ENCODE peak calls at places on chromosomes 2 and 18, in ten cellular contexts. X, E, H, J, C, O, W, F, V and K are unnamed samples.

GRCh38 chr2:100240386-100240785 is 81.9 kb downstream of the LONRF2 start:
- DNase-seq in X (no peak), E (no peak), H (no peak), J (no peak), C (no peak), O (no peak), W (no peak), F (no peak), V (no peak), K (no peak)

GRCh38 chr2:122610948-122611609 is 855.6 kb downstream of the TSN start:
- DNase-seq in X (no peak), E (no peak), H (no peak), J (no peak), C (peak), O (no peak), W (no peak), F (no peak), V (no peak), K (no peak)

GRCh38 chr18:38980420-38980819 is 1414.8 kb upstream of the CELF4 start:
- DNase-seq in X (no peak), E (no peak), H (no peak), J (no peak), C (no peak), O (no peak), W (no peak), F (no peak), V (no peak), K (no peak)

GRCh38 chr2:186590538-186591441 is 934 bp downstream of the ITGAV start:
- DNase-seq in X (peak), E (no peak), H (peak), J (no peak), C (no peak), O (peak), W (peak), F (peak), V (no peak), K (peak)

GRCh38 chr2:210558708-210559107 is 2.3 kb downstream of the CPS1 start:
- DNase-seq in X (no peak), E (no peak), H (peak), J (no peak), C (no peak), O (no peak), W (no peak), F (no peak), V (no peak), K (no peak)

GRCh38 chr2:229818230-229818629 is 103.6 kb downstream of the TRIP12 start:
- DNase-seq in X (no peak), E (no peak), H (no peak), J (no peak), C (no peak), O (no peak), W (no peak), F (no peak), V (no peak), K (no peak)

GRCh38 chr18:48727685-48728084 is 188.9 kb downstream of the CTIF start:
- DNase-seq in X (no peak), E (no peak), H (peak), J (no peak), C (no peak), O (no peak), W (no peak), F (no peak), V (no peak), K (no peak)

GRCh38 chr2:104774631-104775030 is 79.3 kb upstream of the POU3F3 start:
- DNase-seq in X (no peak), E (no peak), H (no peak), J (no peak), C (no peak), O (no peak), W (no peak), F (no peak), V (no peak), K (no peak)

GRCh38 chr2:241609859-241610793 is 26.8 kb downstream of the THAP4 start:
- DNase-seq in X (peak), E (peak), H (peak), J (peak), C (peak), O (no peak), W (peak), F (peak), V (peak), K (peak)

GRCh38 chr2:154689158-154689557 is 9.3 kb upstream of the KCNJ3 start:
- DNase-seq in X (no peak), E (no peak), H (no peak), J (no peak), C (no peak), O (no peak), W (no peak), F (no peak), V (no peak), K (no peak)

GRCh38 chr18:13235981-13236380 is 17.4 kb downstream of the LDLRAD4 start:
- DNase-seq in X (peak), E (no peak), H (no peak), J (no peak), C (no peak), O (no peak), W (no peak), F (no peak), V (peak), K (no peak)

GRCh38 chr2:54572262-54572635 is 116.1 kb downstream of the SPTBN1 start:
- DNase-seq in X (no peak), E (peak), H (peak), J (peak), C (no peak), O (no peak), W (no peak), F (no peak), V (no peak), K (no peak)

GRCh38 chr2:54573532-54573915 is 117.4 kb downstream of the SPTBN1 start:
- DNase-seq in X (no peak), E (no peak), H (no peak), J (no peak), C (no peak), O (no peak), W (no peak), F (no peak), V (no peak), K (no peak)

GRCh38 chr2:54570925-54571694 is 115.0 kb downstream of the SPTBN1 start:
- DNase-seq in X (peak), E (peak), H (peak), J (peak), C (no peak), O (peak), W (peak), F (no peak), V (peak), K (peak)

GRCh38 chr2:54574107-54574859 is 118.2 kb downstream of the SPTBN1 start:
- DNase-seq in X (no peak), E (no peak), H (peak), J (no peak), C (no peak), O (no peak), W (no peak), F (no peak), V (no peak), K (peak)

GRCh38 chr2:54572636-54573531 is 116.8 kb downstream of the SPTBN1 start:
- DNase-seq in X (no peak), E (no peak), H (peak), J (no peak), C (no peak), O (no peak), W (no peak), F (no peak), V (no peak), K (no peak)
- TF ChIP-seq CTCF in X (no peak), E (no peak), H (no peak), J (no peak), C (no peak), O (no peak), W (no peak), F (no peak), V (no peak), K (no peak)

DNA sequence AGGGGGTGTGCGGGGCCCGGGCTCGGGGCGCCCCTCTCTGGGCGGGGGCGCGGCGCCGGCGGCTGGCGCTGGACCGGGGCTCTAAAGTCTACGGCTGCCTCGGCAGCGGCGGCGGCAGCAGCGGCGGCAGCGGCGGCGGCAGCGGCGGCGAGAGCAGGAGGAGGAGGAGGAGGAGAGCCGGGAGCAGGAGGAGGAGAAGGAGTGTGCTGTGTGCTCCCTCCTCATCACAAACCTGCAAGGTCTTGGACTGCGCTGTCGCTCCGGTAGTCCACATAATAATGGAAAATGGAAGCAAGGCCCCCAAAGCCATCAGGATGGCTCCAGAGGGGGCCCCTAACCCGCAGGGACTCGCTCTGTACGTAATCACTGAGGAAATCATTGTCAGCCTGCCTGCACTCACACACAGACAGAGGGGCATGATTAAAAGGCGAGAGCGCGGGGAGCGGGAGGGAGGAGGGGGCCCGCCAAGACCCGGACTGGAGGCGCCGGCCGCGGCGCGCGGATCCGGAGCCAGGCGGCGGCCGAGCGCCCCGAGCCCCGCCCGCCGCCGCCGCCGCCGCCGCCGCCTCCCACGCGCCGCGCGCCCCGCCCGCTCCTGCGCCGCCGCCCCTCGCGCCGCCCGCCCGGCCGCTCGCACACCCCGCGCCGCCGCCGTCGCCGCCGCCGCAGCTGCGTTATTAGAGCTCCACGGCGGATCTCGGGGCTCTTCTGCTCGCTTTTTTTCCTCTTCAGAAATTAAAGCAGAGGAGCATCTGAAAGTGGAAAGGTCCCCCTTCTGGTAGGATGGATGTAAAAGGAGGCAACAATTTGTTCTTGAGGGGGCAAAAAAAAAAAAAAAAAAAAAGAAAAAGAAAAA is at the start of gene ZNF521:
- DNase-seq in X (peak), E (peak), H (peak), J (peak), C (peak), O (peak), W (peak), F (peak), V (peak), K (peak)
- TF ChIP-seq CTCF in X (no peak), E (peak), H (peak), J (peak), C (no peak), O (no peak), W (no peak), F (peak), V (peak), K (no peak)

DNA sequence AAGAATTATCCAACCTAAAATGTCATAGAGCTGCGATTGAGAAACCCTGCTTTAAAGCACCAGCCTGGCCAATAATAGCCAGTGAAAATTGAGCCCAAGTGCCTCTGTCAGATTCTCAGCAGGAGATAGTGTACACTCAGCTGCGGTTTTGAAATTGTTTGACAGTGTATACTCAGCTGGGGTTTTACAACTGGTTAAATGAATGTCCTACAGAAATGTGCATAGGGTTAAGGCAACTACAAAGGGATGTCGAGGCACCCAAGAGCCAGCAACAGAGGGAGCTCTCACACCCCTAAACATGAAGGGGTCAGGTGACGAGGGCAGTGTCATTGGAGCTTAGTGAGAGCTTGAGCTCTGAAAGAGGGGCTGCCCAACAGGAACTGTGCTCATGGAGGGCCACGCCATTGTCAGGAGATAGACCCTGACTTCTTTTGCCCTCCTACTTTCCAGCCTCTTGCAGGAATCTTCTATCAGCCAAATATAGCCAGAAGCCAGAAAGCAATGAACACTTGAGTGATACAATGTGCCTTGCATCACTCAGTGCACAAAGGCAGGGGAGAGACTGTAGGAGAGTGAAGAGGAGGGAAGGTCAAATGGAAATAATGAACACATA is 15.1 kb downstream of the ACTG2 start:
- DNase-seq in X (no peak), E (peak), H (no peak), J (no peak), C (no peak), O (peak), W (peak), F (peak), V (no peak), K (peak)
- TF ChIP-seq CTCF in X (no peak), E (peak), H (peak), J (peak), C (no peak), O (peak), W (peak), F (peak), V (peak), K (no peak)

DNA sequence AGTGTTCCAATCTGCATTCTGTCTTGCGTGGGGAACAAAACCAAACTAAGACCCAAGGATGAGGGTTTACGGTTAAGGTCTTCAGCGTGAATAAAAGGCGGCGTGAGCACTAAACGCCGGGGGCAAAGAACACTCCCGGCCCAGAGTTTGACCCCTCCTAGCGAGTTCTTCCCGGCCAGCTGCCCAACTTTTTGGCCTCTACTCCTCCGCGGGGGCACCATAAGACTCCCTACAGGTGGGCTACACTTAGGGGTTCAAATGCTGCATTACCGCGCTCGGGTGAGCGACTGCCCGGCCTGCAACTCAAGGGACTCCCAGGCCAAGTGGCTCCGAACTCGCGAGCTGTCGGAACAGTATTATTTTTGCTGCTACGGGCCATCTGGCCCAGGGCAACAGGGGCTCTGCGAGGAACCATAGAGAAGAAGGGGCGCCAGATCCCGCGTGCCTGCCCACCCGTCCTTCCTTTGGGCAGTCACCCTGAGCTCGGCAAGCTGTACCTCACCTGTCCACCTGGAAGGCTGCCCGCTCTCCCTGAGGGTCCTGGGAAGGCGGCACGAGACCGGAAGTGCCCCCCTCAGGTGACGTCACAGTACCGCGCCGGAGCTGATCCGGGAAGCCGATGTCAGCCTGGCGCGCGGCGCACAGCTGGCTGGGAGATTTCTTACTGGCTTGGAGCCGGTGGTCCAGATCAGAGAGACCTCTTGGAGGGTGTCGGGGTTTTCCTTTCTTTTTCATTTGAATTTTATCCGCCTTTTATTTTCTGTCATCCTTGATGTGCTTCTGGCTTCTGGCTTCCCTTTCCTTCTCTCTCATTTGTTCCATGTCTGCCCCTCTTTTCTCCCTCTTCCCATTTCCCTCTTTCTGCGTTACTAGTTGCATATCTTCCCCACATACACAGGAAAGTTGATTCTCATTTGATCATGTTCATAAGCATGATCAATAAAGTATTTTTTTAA is at the start of gene LDAH:
- DNase-seq in X (peak), E (peak), H (peak), J (peak), C (peak), O (peak), W (peak), F (peak), V (peak), K (peak)
- TF ChIP-seq CTCF in X (no peak), E (no peak), H (no peak), J (no peak), C (no peak), O (no peak), W (no peak), F (no peak), V (no peak), K (no peak)

DNA sequence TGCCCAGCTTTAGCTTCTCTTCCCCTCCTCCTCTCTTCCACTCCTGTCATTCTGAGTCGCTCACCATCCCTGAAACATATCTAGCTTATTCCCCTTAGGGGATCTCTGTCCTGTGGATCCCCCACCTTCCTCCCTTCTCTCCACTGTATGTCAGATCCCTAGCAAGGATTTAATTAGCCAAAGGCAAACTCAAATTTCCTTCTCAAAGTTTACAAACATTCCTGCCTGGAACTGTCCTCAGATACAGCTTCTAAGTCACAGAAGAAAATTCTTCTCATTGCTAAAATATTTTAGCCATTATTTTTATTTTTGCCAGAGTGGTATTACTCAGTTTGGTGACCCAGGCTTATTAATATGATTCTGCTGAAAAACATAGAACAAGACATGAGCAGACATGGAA is 315.3 kb downstream of the CYP26B1 start:
- DNase-seq in X (no peak), E (no peak), H (no peak), J (no peak), C (no peak), O (no peak), W (no peak), F (no peak), V (no peak), K (no peak)
- TF ChIP-seq CTCF in X (no peak), E (no peak), H (no peak), J (no peak), C (no peak), O (no peak), W (no peak), F (no peak), V (no peak), K (no peak)